ENCODE peak calls at places on chromosomes 1 and 21, in nine cellular contexts. One of them, this sample, is unnamed.

GRCh38 chr1:222288056-222288455 is 259.8 kb downstream of the HHIPL2 start:
- DNase-seq in GM23248: peak; percentile 67
- DNase-seq in IMR-90: peak; percentile 45
- DNase-seq in astrocyte: no peak
- DNase-seq in RWPE2: no peak
- DNase-seq in upper lobe of left lung: no peak
- DNase-seq in PC-3: peak; percentile 94
- DNase-seq in transverse colon: no peak
- DNase-seq in HepG2: no peak
- DNase-seq in this sample: peak; percentile 52

GRCh38 chr1:235821361-235821981 is 45.2 kb downstream of the LYST start:
- DNase-seq in GM23248: peak; percentile 77
- DNase-seq in IMR-90: peak; percentile 90
- DNase-seq in astrocyte: peak; percentile 66
- DNase-seq in RWPE2: no peak
- DNase-seq in upper lobe of left lung: no peak
- DNase-seq in PC-3: peak; percentile 58
- DNase-seq in transverse colon: no peak
- DNase-seq in HepG2: no peak
- DNase-seq in this sample: no peak

GRCh38 chr1:196105901-196106300 is 502.3 kb downstream of the KCNT2 start:
- DNase-seq in GM23248: peak; percentile 68
- DNase-seq in IMR-90: no peak
- DNase-seq in astrocyte: peak; percentile 37
- DNase-seq in RWPE2: no peak
- DNase-seq in upper lobe of left lung: no peak
- DNase-seq in PC-3: peak; percentile 5
- DNase-seq in transverse colon: no peak
- DNase-seq in HepG2: no peak
- DNase-seq in this sample: no peak

GRCh38 chr1:154467768-154468102 is 34.3 kb upstream of the TDRD10 start:
- DNase-seq in GM23248: no peak
- DNase-seq in IMR-90: no peak
- DNase-seq in astrocyte: no peak
- DNase-seq in RWPE2: no peak
- DNase-seq in upper lobe of left lung: no peak
- DNase-seq in PC-3: no peak
- DNase-seq in transverse colon: no peak
- DNase-seq in HepG2: no peak
- DNase-seq in this sample: no peak

GRCh38 chr1:160733933-160734332 is 5.1 kb upstream of the SLAMF7 start:
- DNase-seq in GM23248: no peak
- DNase-seq in IMR-90: no peak
- DNase-seq in astrocyte: no peak
- DNase-seq in RWPE2: no peak
- DNase-seq in upper lobe of left lung: no peak
- DNase-seq in PC-3: no peak
- DNase-seq in transverse colon: no peak
- DNase-seq in HepG2: no peak
- DNase-seq in this sample: no peak

GRCh38 chr1:5108740-5109139 is 454.3 kb downstream of the AJAP1 start:
- DNase-seq in GM23248: no peak
- DNase-seq in IMR-90: no peak
- DNase-seq in astrocyte: no peak
- DNase-seq in RWPE2: no peak
- DNase-seq in upper lobe of left lung: no peak
- DNase-seq in PC-3: no peak
- DNase-seq in transverse colon: no peak
- DNase-seq in HepG2: no peak
- DNase-seq in this sample: no peak

GRCh38 chr1:160101037-160101716 is 2.8 kb upstream of the IGSF8 start:
- DNase-seq in GM23248: peak; percentile 87
- DNase-seq in IMR-90: peak; percentile 62
- DNase-seq in astrocyte: peak; percentile 46
- DNase-seq in RWPE2: no peak
- DNase-seq in upper lobe of left lung: peak; percentile 86
- DNase-seq in PC-3: peak; percentile 85
- DNase-seq in transverse colon: peak; percentile 78
- DNase-seq in HepG2: peak; percentile 81
- DNase-seq in this sample: peak; percentile 78

GRCh38 chr1:154730986-154731489 is 123.1 kb upstream of the ADAR start:
- DNase-seq in GM23248: peak; percentile 83
- DNase-seq in IMR-90: peak; percentile 57
- DNase-seq in astrocyte: peak; percentile 75
- DNase-seq in RWPE2: no peak
- DNase-seq in upper lobe of left lung: no peak
- DNase-seq in PC-3: no peak
- DNase-seq in transverse colon: no peak
- DNase-seq in HepG2: no peak
- DNase-seq in this sample: no peak

GRCh38 chr21:17644186-17644585 is 31.5 kb upstream of the BTG3 start:
- DNase-seq in GM23248: no peak
- DNase-seq in IMR-90: no peak
- DNase-seq in astrocyte: no peak
- DNase-seq in RWPE2: no peak
- DNase-seq in upper lobe of left lung: no peak
- DNase-seq in PC-3: no peak
- DNase-seq in transverse colon: no peak
- DNase-seq in HepG2: no peak
- DNase-seq in this sample: no peak

GRCh38 chr1:232486454-232487202 is 143.3 kb downstream of the SIPA1L2 start:
- DNase-seq in GM23248: peak; percentile 34
- DNase-seq in IMR-90: peak; percentile 52
- DNase-seq in astrocyte: peak; percentile 43
- DNase-seq in RWPE2: no peak
- DNase-seq in upper lobe of left lung: no peak
- DNase-seq in PC-3: peak; percentile 92
- DNase-seq in transverse colon: no peak
- DNase-seq in HepG2: no peak
- DNase-seq in this sample: no peak

GRCh38 chr1:24047101-24047459 is 64.9 kb downstream of the MYOM3 start:
- DNase-seq in GM23248: peak; percentile 88
- DNase-seq in IMR-90: peak; percentile 55
- DNase-seq in astrocyte: peak; percentile 63
- DNase-seq in RWPE2: no peak
- DNase-seq in upper lobe of left lung: no peak
- DNase-seq in PC-3: peak; percentile 89
- DNase-seq in transverse colon: peak; percentile 29
- DNase-seq in HepG2: peak; percentile 37
- DNase-seq in this sample: no peak

GRCh38 chr1:84171471-84171870 is 27.4 kb downstream of the PRKACB start:
- DNase-seq in GM23248: no peak
- DNase-seq in IMR-90: no peak
- DNase-seq in astrocyte: no peak
- DNase-seq in RWPE2: no peak
- DNase-seq in upper lobe of left lung: no peak
- DNase-seq in PC-3: peak; percentile 10
- DNase-seq in transverse colon: no peak
- DNase-seq in HepG2: no peak
- DNase-seq in this sample: no peak

GRCh38 chr1:235368428-235368827 is 1.2 kb downstream of the TBCE start:
- DNase-seq in GM23248: no peak
- DNase-seq in IMR-90: no peak
- DNase-seq in astrocyte: no peak
- DNase-seq in RWPE2: no peak
- DNase-seq in upper lobe of left lung: no peak
- DNase-seq in PC-3: no peak
- DNase-seq in transverse colon: no peak
- DNase-seq in HepG2: no peak
- DNase-seq in this sample: no peak

GRCh38 chr1:107477233-107477632 is 336.4 kb downstream of the NTNG1 start:
- DNase-seq in GM23248: no peak
- DNase-seq in IMR-90: no peak
- DNase-seq in astrocyte: no peak
- DNase-seq in RWPE2: no peak
- DNase-seq in upper lobe of left lung: no peak
- DNase-seq in PC-3: no peak
- DNase-seq in transverse colon: no peak
- DNase-seq in HepG2: no peak
- DNase-seq in this sample: no peak

GRCh38 chr1:241992734-241993133 is 6.2 kb downstream of the MAP1LC3C start:
- DNase-seq in GM23248: peak; percentile 62
- DNase-seq in IMR-90: peak; percentile 17
- DNase-seq in astrocyte: peak; percentile 21
- DNase-seq in RWPE2: no peak
- DNase-seq in upper lobe of left lung: no peak
- DNase-seq in PC-3: peak; percentile 28
- DNase-seq in transverse colon: no peak
- DNase-seq in HepG2: no peak
- DNase-seq in this sample: no peak

DNA sequence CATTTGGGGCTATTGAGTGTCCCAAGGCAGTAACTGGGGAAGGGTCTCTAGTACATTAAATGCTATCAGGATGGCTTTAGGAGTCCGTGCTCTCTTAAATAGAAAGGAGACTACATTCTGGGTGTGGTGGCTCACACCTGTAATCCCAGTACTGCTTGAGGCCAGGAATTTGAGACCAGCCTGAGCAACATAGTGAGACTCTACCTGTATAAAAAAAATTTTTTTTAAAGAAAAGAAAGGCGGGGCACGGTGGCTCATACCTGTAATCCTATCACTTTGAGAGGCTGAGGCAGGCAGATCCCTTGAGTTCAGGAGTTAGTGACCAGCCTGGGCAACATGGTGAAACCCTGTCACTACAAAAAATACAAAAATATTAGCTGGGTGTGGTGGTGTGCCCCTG is 21.5 kb downstream of the OSBPL9 start:
- DNase-seq in GM23248: no peak
- DNase-seq in IMR-90: no peak
- DNase-seq in astrocyte: no peak
- DNase-seq in RWPE2: no peak
- DNase-seq in upper lobe of left lung: no peak
- DNase-seq in PC-3: peak; percentile 48
- DNase-seq in transverse colon: no peak
- DNase-seq in HepG2: no peak
- DNase-seq in this sample: no peak
- H3K4me1 ChIP-seq in GM23248: peaks cover 41% of the 10 kb centered on the region
- H3K4me1 ChIP-seq in IMR-90: peaks cover 16% of the 10 kb centered on the region
- H3K4me1 ChIP-seq in astrocyte: peaks cover 23% of the 10 kb centered on the region
- H3K4me1 ChIP-seq in RWPE2: peaks cover 50% of the 10 kb centered on the region
- H3K4me1 ChIP-seq in upper lobe of left lung: peaks cover 8% of the 10 kb centered on the region
- H3K4me1 ChIP-seq in PC-3: peaks cover 33% of the 10 kb centered on the region
- H3K4me1 ChIP-seq in transverse colon: peaks cover 46% of the 10 kb centered on the region
- H3K4me1 ChIP-seq in HepG2: peaks cover 28% of the 10 kb centered on the region
- H3K4me1 ChIP-seq in this sample: no peaks in the 10 kb centered on the region

GRCh38 chr1:54272134-54272533 is 72.2 kb downstream of the MRPL37 start:
- DNase-seq in GM23248: no peak
- DNase-seq in IMR-90: no peak
- DNase-seq in astrocyte: peak; percentile 26
- DNase-seq in RWPE2: no peak
- DNase-seq in upper lobe of left lung: no peak
- DNase-seq in PC-3: no peak
- DNase-seq in transverse colon: no peak
- DNase-seq in HepG2: no peak
- DNase-seq in this sample: no peak

GRCh38 chr1:54273092-54273836 is 73.3 kb downstream of the MRPL37 start:
- DNase-seq in GM23248: peak; percentile 96
- DNase-seq in IMR-90: peak; percentile 93
- DNase-seq in astrocyte: peak; percentile 90
- DNase-seq in RWPE2: no peak
- DNase-seq in upper lobe of left lung: no peak
- DNase-seq in PC-3: no peak
- DNase-seq in transverse colon: peak; percentile 61
- DNase-seq in HepG2: no peak
- DNase-seq in this sample: no peak

GRCh38 chr1:54273837-54274192 is 73.8 kb downstream of the MRPL37 start:
- DNase-seq in GM23248: peak; percentile 59
- DNase-seq in IMR-90: no peak
- DNase-seq in astrocyte: no peak
- DNase-seq in RWPE2: no peak
- DNase-seq in upper lobe of left lung: no peak
- DNase-seq in PC-3: no peak
- DNase-seq in transverse colon: peak; percentile 42
- DNase-seq in HepG2: no peak
- DNase-seq in this sample: no peak

GRCh38 chr1:54271341-54271740 is 71.4 kb downstream of the MRPL37 start:
- DNase-seq in GM23248: no peak
- DNase-seq in IMR-90: no peak
- DNase-seq in astrocyte: no peak
- DNase-seq in RWPE2: no peak
- DNase-seq in upper lobe of left lung: no peak
- DNase-seq in PC-3: no peak
- DNase-seq in transverse colon: no peak
- DNase-seq in HepG2: no peak
- DNase-seq in this sample: no peak

DNA sequence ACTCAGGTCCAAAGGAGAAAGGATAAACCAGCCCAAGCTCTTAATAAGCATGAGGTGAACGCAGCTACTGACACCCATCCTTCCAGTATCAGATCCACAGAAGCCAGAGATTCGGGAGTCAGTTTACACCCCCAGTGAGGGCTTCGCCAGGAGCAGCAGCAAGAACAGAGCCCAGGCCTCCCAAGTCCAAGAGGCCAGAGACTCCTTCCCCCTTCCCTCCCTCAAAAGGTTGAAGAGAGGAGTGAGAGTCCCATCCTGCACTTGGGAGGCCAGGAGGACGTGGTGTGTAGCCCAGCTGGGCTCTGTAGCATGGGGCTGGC is 72.8 kb downstream of the MRPL37 start:
- DNase-seq in GM23248: no peak
- DNase-seq in IMR-90: no peak
- DNase-seq in astrocyte: no peak
- DNase-seq in RWPE2: no peak
- DNase-seq in upper lobe of left lung: no peak
- DNase-seq in PC-3: no peak
- DNase-seq in transverse colon: no peak
- DNase-seq in HepG2: no peak
- DNase-seq in this sample: no peak
- H3K4me1 ChIP-seq in GM23248: peaks cover 42% of the 10 kb centered on the region
- H3K4me1 ChIP-seq in IMR-90: peaks cover 46% of the 10 kb centered on the region
- H3K4me1 ChIP-seq in astrocyte: peaks cover 46% of the 10 kb centered on the region
- H3K4me1 ChIP-seq in RWPE2: peaks cover 7% of the 10 kb centered on the region
- H3K4me1 ChIP-seq in upper lobe of left lung: peaks cover 41% of the 10 kb centered on the region
- H3K4me1 ChIP-seq in PC-3: no peaks in the 10 kb centered on the region
- H3K4me1 ChIP-seq in transverse colon: peaks cover 74% of the 10 kb centered on the region
- H3K4me1 ChIP-seq in HepG2: peaks cover 26% of the 10 kb centered on the region
- H3K4me1 ChIP-seq in this sample: peaks cover 35% of the 10 kb centered on the region

GRCh38 chr1:207049974-207050391 is 1.0 kb downstream of the YOD1 start:
- DNase-seq in GM23248: peak; percentile 82
- DNase-seq in IMR-90: peak; percentile 53
- DNase-seq in astrocyte: peak; percentile 21
- DNase-seq in RWPE2: no peak
- DNase-seq in upper lobe of left lung: peak; percentile 65
- DNase-seq in PC-3: peak; percentile 82
- DNase-seq in transverse colon: peak; percentile 72
- DNase-seq in HepG2: peak; percentile 38
- DNase-seq in this sample: no peak
- H3K4me1 ChIP-seq in GM23248: peaks cover 44% of the 10 kb centered on the region
- H3K4me1 ChIP-seq in IMR-90: peaks cover 4% of the 10 kb centered on the region
- H3K4me1 ChIP-seq in astrocyte: peaks cover 22% of the 10 kb centered on the region
- H3K4me1 ChIP-seq in RWPE2: peaks cover 38% of the 10 kb centered on the region
- H3K4me1 ChIP-seq in upper lobe of left lung: peaks cover 56% of the 10 kb centered on the region
- H3K4me1 ChIP-seq in PC-3: peaks cover 76% of the 10 kb centered on the region
- H3K4me1 ChIP-seq in transverse colon: peaks cover 79% of the 10 kb centered on the region
- H3K4me1 ChIP-seq in HepG2: peaks cover 62% of the 10 kb centered on the region
- H3K4me1 ChIP-seq in this sample: no peaks in the 10 kb centered on the region

DNA sequence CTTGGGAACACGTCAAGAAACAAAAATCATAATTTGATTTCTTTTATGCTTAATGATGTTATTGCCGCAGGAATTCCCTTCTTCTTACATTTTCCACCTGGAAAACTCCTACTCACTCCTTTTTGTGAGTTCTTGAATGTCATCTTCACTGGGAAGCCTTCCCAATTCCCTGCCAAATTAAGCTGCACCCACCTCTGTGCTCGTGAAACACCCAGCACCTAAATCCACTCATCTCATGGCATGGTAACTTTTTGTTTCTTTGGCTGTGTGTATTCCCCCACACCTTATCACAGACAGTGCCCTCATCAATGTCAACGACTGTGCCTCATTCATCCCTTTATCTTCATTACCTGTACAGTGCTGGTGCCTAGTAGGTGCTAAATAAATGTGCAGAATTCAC is 45.6 kb downstream of the ASTN1 start:
- DNase-seq in GM23248: no peak
- DNase-seq in IMR-90: no peak
- DNase-seq in astrocyte: no peak
- DNase-seq in RWPE2: no peak
- DNase-seq in upper lobe of left lung: no peak
- DNase-seq in PC-3: no peak
- DNase-seq in transverse colon: no peak
- DNase-seq in HepG2: no peak
- DNase-seq in this sample: no peak
- H3K4me1 ChIP-seq in GM23248: no peaks in the 10 kb centered on the region
- H3K4me1 ChIP-seq in IMR-90: no peaks in the 10 kb centered on the region
- H3K4me1 ChIP-seq in astrocyte: no peaks in the 10 kb centered on the region
- H3K4me1 ChIP-seq in RWPE2: no peaks in the 10 kb centered on the region
- H3K4me1 ChIP-seq in upper lobe of left lung: no peaks in the 10 kb centered on the region
- H3K4me1 ChIP-seq in PC-3: no peaks in the 10 kb centered on the region
- H3K4me1 ChIP-seq in transverse colon: no peaks in the 10 kb centered on the region
- H3K4me1 ChIP-seq in HepG2: no peaks in the 10 kb centered on the region
- H3K4me1 ChIP-seq in this sample: no peaks in the 10 kb centered on the region